ENCODE peak calls at places on chromosomes 12 and 14, in eight cellular contexts. One of them, this sample, is unnamed.

GRCh38 chr12:101963703-101964102 is 86.3 kb downstream of the DRAM1 start:
- DNase-seq in HCT116: no peak
- DNase-seq in PC-9: no peak
- DNase-seq in ovary: no peak
- DNase-seq in IMR-90: no peak
- DNase-seq in spleen: no peak
- DNase-seq in mucosa of descending colon: no peak
- DNase-seq in thoracic aorta: no peak
- DNase-seq in this sample: no peak

GRCh38 chr12:54658306-54659264 is 10.4 kb upstream of the DCD start:
- DNase-seq in HCT116: peak; percentile 60
- DNase-seq in PC-9: no peak
- DNase-seq in ovary: no peak
- DNase-seq in IMR-90: peak; percentile 6
- DNase-seq in spleen: no peak
- DNase-seq in mucosa of descending colon: peak; percentile 46
- DNase-seq in thoracic aorta: no peak
- DNase-seq in this sample: peak; percentile 61

GRCh38 chr12:5259523-5259922 is 172.4 kb upstream of the NTF3 start:
- DNase-seq in HCT116: no peak
- DNase-seq in PC-9: no peak
- DNase-seq in ovary: no peak
- DNase-seq in IMR-90: peak; percentile 49
- DNase-seq in spleen: no peak
- DNase-seq in mucosa of descending colon: no peak
- DNase-seq in thoracic aorta: no peak
- DNase-seq in this sample: no peak

GRCh38 chr14:98237939-98238338 is 1034.1 kb downstream of the BCL11B start:
- DNase-seq in HCT116: no peak
- DNase-seq in PC-9: no peak
- DNase-seq in ovary: no peak
- DNase-seq in IMR-90: no peak
- DNase-seq in spleen: no peak
- DNase-seq in mucosa of descending colon: no peak
- DNase-seq in thoracic aorta: no peak
- DNase-seq in this sample: no peak

GRCh38 chr12:43370299-43370698 is 181.7 kb downstream of the ADAMTS20 start:
- DNase-seq in HCT116: peak; percentile 76
- DNase-seq in PC-9: peak; percentile 74
- DNase-seq in ovary: no peak
- DNase-seq in IMR-90: peak; percentile 74
- DNase-seq in spleen: no peak
- DNase-seq in mucosa of descending colon: no peak
- DNase-seq in thoracic aorta: no peak
- DNase-seq in this sample: no peak

GRCh38 chr14:54893151-54893760 is 9.4 kb downstream of the GCH1 start:
- DNase-seq in HCT116: peak; percentile 39
- DNase-seq in PC-9: peak; percentile 57
- DNase-seq in ovary: no peak
- DNase-seq in IMR-90: peak; percentile 80
- DNase-seq in spleen: no peak
- DNase-seq in mucosa of descending colon: peak; percentile 81
- DNase-seq in thoracic aorta: no peak
- DNase-seq in this sample: peak; percentile 49

GRCh38 chr12:64526859-64527258 is 74.9 kb downstream of the TBK1 start:
- DNase-seq in HCT116: no peak
- DNase-seq in PC-9: no peak
- DNase-seq in ovary: no peak
- DNase-seq in IMR-90: no peak
- DNase-seq in spleen: no peak
- DNase-seq in mucosa of descending colon: no peak
- DNase-seq in thoracic aorta: no peak
- DNase-seq in this sample: no peak

GRCh38 chr12:19971396-19971802 is 396.9 kb upstream of the PDE3A start:
- DNase-seq in HCT116: peak; percentile 6
- DNase-seq in PC-9: no peak
- DNase-seq in ovary: no peak
- DNase-seq in IMR-90: no peak
- DNase-seq in spleen: no peak
- DNase-seq in mucosa of descending colon: no peak
- DNase-seq in thoracic aorta: no peak
- DNase-seq in this sample: no peak

GRCh38 chr12:69024907-69025306 is 91.9 kb upstream of the CPM start:
- DNase-seq in HCT116: no peak
- DNase-seq in PC-9: peak; percentile 47
- DNase-seq in ovary: no peak
- DNase-seq in IMR-90: peak; percentile 72
- DNase-seq in spleen: no peak
- DNase-seq in mucosa of descending colon: no peak
- DNase-seq in thoracic aorta: no peak
- DNase-seq in this sample: no peak

GRCh38 chr14:73236752-73237218 is 521 bp upstream of the PAPLN start:
- DNase-seq in HCT116: no peak
- DNase-seq in PC-9: no peak
- DNase-seq in ovary: no peak
- DNase-seq in IMR-90: no peak
- DNase-seq in spleen: no peak
- DNase-seq in mucosa of descending colon: no peak
- DNase-seq in thoracic aorta: no peak
- DNase-seq in this sample: no peak
- H3K4me1 ChIP-seq in HCT116: peaks cover 18% of the 10 kb centered on the region
- H3K4me1 ChIP-seq in PC-9: peaks cover 4% of the 10 kb centered on the region
- H3K4me1 ChIP-seq in ovary: peaks cover 27% of the 10 kb centered on the region
- H3K4me1 ChIP-seq in IMR-90: peaks cover 25% of the 10 kb centered on the region
- H3K4me1 ChIP-seq in spleen: peaks cover 31% of the 10 kb centered on the region
- H3K4me1 ChIP-seq in mucosa of descending colon: peaks cover 24% of the 10 kb centered on the region
- H3K4me1 ChIP-seq in thoracic aorta: peaks cover 26% of the 10 kb centered on the region
- H3K4me1 ChIP-seq in this sample: peaks cover 27% of the 10 kb centered on the region

GRCh38 chr14:34059925-34060746 is 109.3 kb upstream of the EGLN3 start:
- DNase-seq in HCT116: no peak
- DNase-seq in PC-9: peak; percentile 46
- DNase-seq in ovary: peak; percentile 75
- DNase-seq in IMR-90: peak; percentile 50
- DNase-seq in spleen: peak; percentile 89
- DNase-seq in mucosa of descending colon: peak; percentile 86
- DNase-seq in thoracic aorta: peak; percentile 21
- DNase-seq in this sample: no peak
- TF ChIP-seq CTCF in HCT116: no peak
- TF ChIP-seq CTCF in PC-9: no peak
- TF ChIP-seq CTCF in ovary: peak; percentile 18
- TF ChIP-seq CTCF in IMR-90: peak; percentile 26
- TF ChIP-seq CTCF in spleen: no peak
- TF ChIP-seq CTCF in mucosa of descending colon: no peak
- TF ChIP-seq CTCF in thoracic aorta: peak; percentile 34
- TF ChIP-seq CTCF in this sample: no peak

GRCh38 chr12:122519418-122519817 is 7.3 kb downstream of the RSRC2 start:
- DNase-seq in HCT116: no peak
- DNase-seq in PC-9: no peak
- DNase-seq in ovary: no peak
- DNase-seq in IMR-90: no peak
- DNase-seq in spleen: no peak
- DNase-seq in mucosa of descending colon: no peak
- DNase-seq in thoracic aorta: no peak
- DNase-seq in this sample: no peak

GRCh38 chr12:122520676-122521075 is 6.1 kb downstream of the RSRC2 start:
- DNase-seq in HCT116: no peak
- DNase-seq in PC-9: no peak
- DNase-seq in ovary: no peak
- DNase-seq in IMR-90: no peak
- DNase-seq in spleen: no peak
- DNase-seq in mucosa of descending colon: no peak
- DNase-seq in thoracic aorta: no peak
- DNase-seq in this sample: no peak

GRCh38 chr12:122517877-122518276 is 8.9 kb downstream of the RSRC2 start:
- DNase-seq in HCT116: no peak
- DNase-seq in PC-9: no peak
- DNase-seq in ovary: no peak
- DNase-seq in IMR-90: peak; percentile 98
- DNase-seq in spleen: no peak
- DNase-seq in mucosa of descending colon: no peak
- DNase-seq in thoracic aorta: no peak
- DNase-seq in this sample: no peak

GRCh38 chr12:122516544-122517361 is 10.0 kb downstream of the RSRC2 start:
- DNase-seq in HCT116: no peak
- DNase-seq in PC-9: no peak
- DNase-seq in ovary: no peak
- DNase-seq in IMR-90: no peak
- DNase-seq in spleen: no peak
- DNase-seq in mucosa of descending colon: no peak
- DNase-seq in thoracic aorta: no peak
- DNase-seq in this sample: no peak

DNA sequence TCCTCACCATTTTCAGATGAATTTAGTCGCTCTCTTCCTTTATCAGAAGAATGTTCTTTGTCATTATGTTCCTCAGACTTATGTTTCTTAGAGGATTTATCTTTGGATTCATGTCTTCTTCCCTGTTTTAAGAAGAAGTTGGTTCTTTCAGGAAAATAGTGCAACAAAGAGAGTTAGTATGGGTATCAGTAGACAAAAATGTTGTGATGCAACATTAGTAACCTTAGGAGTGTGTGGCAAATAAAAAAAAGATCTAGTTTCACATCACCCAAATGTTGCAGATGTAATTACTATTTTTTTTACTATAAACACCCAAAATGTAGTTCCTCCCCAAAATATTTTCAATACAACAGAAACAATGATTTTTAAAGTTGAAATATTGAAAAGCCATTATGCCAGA is 7.8 kb downstream of the RSRC2 start:
- DNase-seq in HCT116: no peak
- DNase-seq in PC-9: no peak
- DNase-seq in ovary: no peak
- DNase-seq in IMR-90: peak; percentile 33
- DNase-seq in spleen: no peak
- DNase-seq in mucosa of descending colon: no peak
- DNase-seq in thoracic aorta: no peak
- DNase-seq in this sample: no peak
- H3K4me3 ChIP-seq in HCT116: no peak overlapping the region
- H3K4me3 ChIP-seq in PC-9: no peak overlapping the region
- H3K4me3 ChIP-seq in ovary: no peak overlapping the region
- H3K4me3 ChIP-seq in IMR-90: no peak overlapping the region
- H3K4me3 ChIP-seq in spleen: no peak overlapping the region
- H3K4me3 ChIP-seq in mucosa of descending colon: no peak overlapping the region
- H3K4me3 ChIP-seq in thoracic aorta: no peak overlapping the region
- H3K4me3 ChIP-seq in this sample: no peak overlapping the region

DNA sequence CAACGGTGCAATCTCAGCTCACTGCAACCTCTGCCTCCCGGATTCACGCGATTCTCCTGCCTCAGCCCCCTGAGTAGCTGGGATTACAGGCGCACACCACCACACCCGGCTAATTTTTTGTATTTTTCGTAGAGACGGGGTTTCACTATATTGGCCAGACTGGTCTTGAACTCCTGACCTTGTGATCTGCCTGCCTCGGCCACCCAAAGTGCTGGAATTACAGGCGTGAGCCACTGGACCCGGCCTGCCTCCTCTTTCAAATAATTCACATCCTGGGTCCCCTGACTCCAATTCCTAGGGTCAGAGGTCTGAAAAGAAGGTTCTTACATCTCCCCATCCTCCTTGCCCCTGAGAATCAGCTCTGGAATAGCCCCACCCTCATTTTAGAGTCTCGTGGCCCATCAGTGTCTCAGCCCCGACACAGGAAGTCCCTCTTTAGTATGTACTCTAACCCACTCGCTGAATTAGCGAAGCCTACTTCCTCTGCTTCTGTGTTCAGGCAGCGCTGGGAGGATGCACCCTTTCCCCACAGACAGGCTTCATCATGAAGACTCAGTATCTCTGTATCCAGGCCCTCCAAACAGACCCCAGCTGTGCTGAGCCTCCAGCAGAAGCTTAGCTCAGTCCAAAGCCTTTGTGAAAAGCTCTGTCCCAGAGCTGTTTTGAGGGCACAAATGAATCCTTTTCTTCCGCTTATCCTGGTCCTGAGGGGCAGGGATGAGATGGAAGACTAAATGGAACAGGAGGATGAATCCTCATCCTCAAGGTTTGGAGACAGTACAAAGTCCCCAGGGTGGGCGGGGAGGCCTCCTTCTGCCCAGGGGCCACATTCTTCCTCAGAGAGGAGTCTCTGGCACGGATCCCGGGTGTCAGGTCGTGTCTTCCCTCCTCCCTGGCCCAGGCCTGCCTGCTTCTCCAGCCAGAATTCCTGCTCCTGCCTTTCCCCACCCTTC is 3.5 kb downstream of the LPAR5 start:
- DNase-seq in HCT116: no peak
- DNase-seq in PC-9: no peak
- DNase-seq in ovary: no peak
- DNase-seq in IMR-90: no peak
- DNase-seq in spleen: peak; percentile 86
- DNase-seq in mucosa of descending colon: peak; percentile 56
- DNase-seq in thoracic aorta: no peak
- DNase-seq in this sample: peak; percentile 96
- H3K4me1 ChIP-seq in HCT116: peaks cover 28% of the 10 kb centered on the region
- H3K4me1 ChIP-seq in PC-9: peaks cover 22% of the 10 kb centered on the region
- H3K4me1 ChIP-seq in ovary: no peaks in the 10 kb centered on the region
- H3K4me1 ChIP-seq in IMR-90: peaks cover 6% of the 10 kb centered on the region
- H3K4me1 ChIP-seq in spleen: peaks cover 28% of the 10 kb centered on the region
- H3K4me1 ChIP-seq in mucosa of descending colon: peaks cover 39% of the 10 kb centered on the region
- H3K4me1 ChIP-seq in thoracic aorta: no peaks in the 10 kb centered on the region
- H3K4me1 ChIP-seq in this sample: peaks cover 87% of the 10 kb centered on the region

DNA sequence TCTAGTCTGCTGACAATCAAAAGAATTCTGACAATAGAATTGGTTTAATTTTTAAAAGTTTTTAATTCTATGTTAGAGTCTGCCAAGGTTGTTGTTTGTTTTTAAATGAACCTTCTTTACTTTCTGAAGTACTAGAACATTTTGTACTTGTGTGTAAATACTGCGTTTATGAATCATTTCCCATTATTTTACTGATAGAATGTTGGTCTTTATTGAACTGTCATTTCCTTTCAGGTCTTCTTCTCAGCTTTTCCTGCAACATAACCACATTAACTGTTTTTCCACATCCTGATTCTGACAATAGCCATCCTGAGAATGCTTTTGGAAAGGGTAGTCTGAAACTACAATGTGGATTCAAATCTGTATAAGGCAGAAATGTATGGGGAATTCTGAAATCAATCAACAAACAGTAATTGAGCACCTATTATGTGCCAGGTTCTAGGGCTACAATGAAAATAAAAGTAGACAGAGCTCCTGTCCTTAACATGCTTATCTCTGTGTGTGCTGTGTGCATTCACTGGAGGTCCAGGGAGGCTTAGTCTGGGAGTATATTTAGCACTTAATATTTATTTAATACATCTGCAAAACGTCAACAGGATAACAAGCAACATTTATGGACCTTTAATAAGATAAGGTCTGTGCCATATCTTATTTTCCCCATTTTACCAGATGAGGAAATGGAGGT is 73.1 kb upstream of the SLC38A2 start:
- DNase-seq in HCT116: no peak
- DNase-seq in PC-9: no peak
- DNase-seq in ovary: no peak
- DNase-seq in IMR-90: no peak
- DNase-seq in spleen: no peak
- DNase-seq in mucosa of descending colon: no peak
- DNase-seq in thoracic aorta: no peak
- DNase-seq in this sample: no peak
- TF ChIP-seq CTCF in HCT116: no peak
- TF ChIP-seq CTCF in PC-9: no peak
- TF ChIP-seq CTCF in ovary: no peak
- TF ChIP-seq CTCF in IMR-90: no peak
- TF ChIP-seq CTCF in spleen: no peak
- TF ChIP-seq CTCF in mucosa of descending colon: no peak
- TF ChIP-seq CTCF in thoracic aorta: no peak
- TF ChIP-seq CTCF in this sample: no peak

This sample was measured in OCI-LY7.